ENCODE peak calls at places on chromosomes 2 and 18, in nine cellular contexts. One of them, this sample, is unnamed.

GRCh38 chr18:7760967-7761946 is 194.1 kb downstream of the PTPRM start:
- DNase-seq in esophagus squamous epithelium: no peak
- DNase-seq in K562: no peak
- DNase-seq in SK-N-SH: no peak
- DNase-seq in Caco-2: peak; percentile 55
- DNase-seq in colonic mucosa: no peak
- DNase-seq in psoas muscle: no peak
- DNase-seq in heart left ventricle: no peak
- DNase-seq in H1: no peak
- DNase-seq in this sample: no peak

GRCh38 chr2:172461591-172462392 is 34.4 kb downstream of the ITGA6 start:
- DNase-seq in esophagus squamous epithelium: no peak
- DNase-seq in K562: peak; percentile 66
- DNase-seq in SK-N-SH: peak; percentile 69
- DNase-seq in Caco-2: peak; percentile 85
- DNase-seq in colonic mucosa: peak; percentile 84
- DNase-seq in psoas muscle: peak; percentile 73
- DNase-seq in heart left ventricle: peak; percentile 57
- DNase-seq in H1: peak; percentile 46
- DNase-seq in this sample: peak; percentile 83

GRCh38 chr2:119460076-119460475 is 28.4 kb downstream of the TMEM37 start:
- DNase-seq in esophagus squamous epithelium: no peak
- DNase-seq in K562: no peak
- DNase-seq in SK-N-SH: no peak
- DNase-seq in Caco-2: no peak
- DNase-seq in colonic mucosa: no peak
- DNase-seq in psoas muscle: no peak
- DNase-seq in heart left ventricle: no peak
- DNase-seq in H1: no peak
- DNase-seq in this sample: no peak

GRCh38 chr2:71333619-71334018 is 2.0 kb downstream of the ZNF638 start:
- DNase-seq in esophagus squamous epithelium: no peak
- DNase-seq in K562: no peak
- DNase-seq in SK-N-SH: no peak
- DNase-seq in Caco-2: no peak
- DNase-seq in colonic mucosa: no peak
- DNase-seq in psoas muscle: no peak
- DNase-seq in heart left ventricle: no peak
- DNase-seq in H1: no peak
- DNase-seq in this sample: no peak

GRCh38 chr2:85911097-85911496 is 22.3 kb upstream of the ST3GAL5 start:
- DNase-seq in esophagus squamous epithelium: no peak
- DNase-seq in K562: no peak
- DNase-seq in SK-N-SH: no peak
- DNase-seq in Caco-2: no peak
- DNase-seq in colonic mucosa: no peak
- DNase-seq in psoas muscle: no peak
- DNase-seq in heart left ventricle: no peak
- DNase-seq in H1: no peak
- DNase-seq in this sample: no peak

GRCh38 chr2:86223098-86223681 is 23.9 kb downstream of the MRPL35 start:
- DNase-seq in esophagus squamous epithelium: no peak
- DNase-seq in K562: no peak
- DNase-seq in SK-N-SH: peak; percentile 67
- DNase-seq in Caco-2: no peak
- DNase-seq in colonic mucosa: peak; percentile 29
- DNase-seq in psoas muscle: peak; percentile 71
- DNase-seq in heart left ventricle: peak; percentile 76
- DNase-seq in H1: no peak
- DNase-seq in this sample: no peak

GRCh38 chr2:121626777-121627524 is 22.3 kb downstream of the CLASP1 start:
- DNase-seq in esophagus squamous epithelium: no peak
- DNase-seq in K562: no peak
- DNase-seq in SK-N-SH: no peak
- DNase-seq in Caco-2: no peak
- DNase-seq in colonic mucosa: no peak
- DNase-seq in psoas muscle: peak; percentile 68
- DNase-seq in heart left ventricle: no peak
- DNase-seq in H1: no peak
- DNase-seq in this sample: no peak

GRCh38 chr2:10303634-10304378 is 1.1 kb downstream of the HPCAL1 start:
- DNase-seq in esophagus squamous epithelium: no peak
- DNase-seq in K562: peak; percentile 49
- DNase-seq in SK-N-SH: peak; percentile 84
- DNase-seq in Caco-2: peak; percentile 67
- DNase-seq in colonic mucosa: peak; percentile 63
- DNase-seq in psoas muscle: peak; percentile 68
- DNase-seq in heart left ventricle: peak; percentile 46
- DNase-seq in H1: no peak
- DNase-seq in this sample: peak; percentile 59

GRCh38 chr2:178908810-178909209 is 101.6 kb upstream of the TTN start:
- DNase-seq in esophagus squamous epithelium: no peak
- DNase-seq in K562: no peak
- DNase-seq in SK-N-SH: no peak
- DNase-seq in Caco-2: no peak
- DNase-seq in colonic mucosa: no peak
- DNase-seq in psoas muscle: peak; percentile 67
- DNase-seq in heart left ventricle: no peak
- DNase-seq in H1: no peak
- DNase-seq in this sample: no peak

GRCh38 chr2:231673348-231673770 is 35.0 kb upstream of the PTMA start:
- DNase-seq in esophagus squamous epithelium: no peak
- DNase-seq in K562: peak; percentile 54
- DNase-seq in SK-N-SH: no peak
- DNase-seq in Caco-2: peak; percentile 32
- DNase-seq in colonic mucosa: peak; percentile 96
- DNase-seq in psoas muscle: peak; percentile 78
- DNase-seq in heart left ventricle: peak; percentile 85
- DNase-seq in H1: peak; percentile 90
- DNase-seq in this sample: peak; percentile 92

GRCh38 chr18:72869786-72870185 is 2.0 kb upstream of the NETO1 start:
- DNase-seq in esophagus squamous epithelium: no peak
- DNase-seq in K562: no peak
- DNase-seq in SK-N-SH: no peak
- DNase-seq in Caco-2: no peak
- DNase-seq in colonic mucosa: no peak
- DNase-seq in psoas muscle: no peak
- DNase-seq in heart left ventricle: no peak
- DNase-seq in H1: no peak
- DNase-seq in this sample: no peak

GRCh38 chr2:8310557-8311455 is 371.1 kb upstream of the ID2 start:
- DNase-seq in esophagus squamous epithelium: no peak
- DNase-seq in K562: no peak
- DNase-seq in SK-N-SH: no peak
- DNase-seq in Caco-2: no peak
- DNase-seq in colonic mucosa: no peak
- DNase-seq in psoas muscle: no peak
- DNase-seq in heart left ventricle: no peak
- DNase-seq in H1: no peak
- DNase-seq in this sample: no peak

GRCh38 chr18:79889569-79889968 is 61.9 kb downstream of the SLC66A2 start:
- DNase-seq in esophagus squamous epithelium: no peak
- DNase-seq in K562: no peak
- DNase-seq in SK-N-SH: no peak
- DNase-seq in Caco-2: no peak
- DNase-seq in colonic mucosa: no peak
- DNase-seq in psoas muscle: no peak
- DNase-seq in heart left ventricle: no peak
- DNase-seq in H1: no peak
- DNase-seq in this sample: no peak

GRCh38 chr2:206266130-206267125 is 8.0 kb upstream of the ZDBF2 start:
- DNase-seq in esophagus squamous epithelium: no peak
- DNase-seq in K562: no peak
- DNase-seq in SK-N-SH: no peak
- DNase-seq in Caco-2: no peak
- DNase-seq in colonic mucosa: no peak
- DNase-seq in psoas muscle: no peak
- DNase-seq in heart left ventricle: no peak
- DNase-seq in H1: no peak
- DNase-seq in this sample: no peak

GRCh38 chr2:206267567-206267966 is 6.9 kb upstream of the ZDBF2 start:
- DNase-seq in esophagus squamous epithelium: no peak
- DNase-seq in K562: no peak
- DNase-seq in SK-N-SH: no peak
- DNase-seq in Caco-2: no peak
- DNase-seq in colonic mucosa: no peak
- DNase-seq in psoas muscle: no peak
- DNase-seq in heart left ventricle: no peak
- DNase-seq in H1: no peak
- DNase-seq in this sample: no peak

GRCh38 chr2:206259615-206260426 is 14.6 kb upstream of the ZDBF2 start:
- DNase-seq in esophagus squamous epithelium: no peak
- DNase-seq in K562: no peak
- DNase-seq in SK-N-SH: no peak
- DNase-seq in Caco-2: no peak
- DNase-seq in colonic mucosa: no peak
- DNase-seq in psoas muscle: no peak
- DNase-seq in heart left ventricle: no peak
- DNase-seq in H1: no peak
- DNase-seq in this sample: no peak

GRCh38 chr2:206260427-206261012 is 13.9 kb upstream of the ZDBF2 start:
- DNase-seq in esophagus squamous epithelium: no peak
- DNase-seq in K562: no peak
- DNase-seq in SK-N-SH: peak; percentile 48
- DNase-seq in Caco-2: peak; percentile 26
- DNase-seq in colonic mucosa: no peak
- DNase-seq in psoas muscle: no peak
- DNase-seq in heart left ventricle: no peak
- DNase-seq in H1: no peak
- DNase-seq in this sample: no peak

GRCh38 chr2:206263959-206264603 is 10.4 kb upstream of the ZDBF2 start:
- DNase-seq in esophagus squamous epithelium: no peak
- DNase-seq in K562: no peak
- DNase-seq in SK-N-SH: no peak
- DNase-seq in Caco-2: no peak
- DNase-seq in colonic mucosa: no peak
- DNase-seq in psoas muscle: no peak
- DNase-seq in heart left ventricle: no peak
- DNase-seq in H1: no peak
- DNase-seq in this sample: no peak
- TF ChIP-seq CTCF in esophagus squamous epithelium: no peak
- TF ChIP-seq CTCF in K562: no peak
- TF ChIP-seq CTCF in SK-N-SH: no peak
- TF ChIP-seq CTCF in Caco-2: no peak
- TF ChIP-seq CTCF in colonic mucosa: no peak
- TF ChIP-seq CTCF in psoas muscle: no peak
- TF ChIP-seq CTCF in heart left ventricle: no peak
- TF ChIP-seq CTCF in H1: no peak
- TF ChIP-seq CTCF in this sample: no peak

GRCh38 chr2:176109226-176109954 is 2.3 kb downstream of the HOXD11 start:
- DNase-seq in esophagus squamous epithelium: no peak
- DNase-seq in K562: no peak
- DNase-seq in SK-N-SH: no peak
- DNase-seq in Caco-2: no peak
- DNase-seq in colonic mucosa: no peak
- DNase-seq in psoas muscle: no peak
- DNase-seq in heart left ventricle: peak; percentile 7
- DNase-seq in H1: no peak
- DNase-seq in this sample: no peak

GRCh38 chr2:176111891-176112374 is 4.6 kb upstream of the HOXD10 start:
- DNase-seq in esophagus squamous epithelium: no peak
- DNase-seq in K562: no peak
- DNase-seq in SK-N-SH: no peak
- DNase-seq in Caco-2: no peak
- DNase-seq in colonic mucosa: no peak
- DNase-seq in psoas muscle: no peak
- DNase-seq in heart left ventricle: no peak
- DNase-seq in H1: no peak
- DNase-seq in this sample: no peak

GRCh38 chr2:176107731-176108181 is 676 bp downstream of the HOXD11 start:
- DNase-seq in esophagus squamous epithelium: no peak
- DNase-seq in K562: no peak
- DNase-seq in SK-N-SH: peak; percentile 68
- DNase-seq in Caco-2: no peak
- DNase-seq in colonic mucosa: peak; percentile 12
- DNase-seq in psoas muscle: no peak
- DNase-seq in heart left ventricle: peak; percentile 15
- DNase-seq in H1: no peak
- DNase-seq in this sample: no peak

GRCh38 chr2:176110975-176111663 is 4.0 kb downstream of the HOXD11 start:
- DNase-seq in esophagus squamous epithelium: no peak
- DNase-seq in K562: peak; percentile 73
- DNase-seq in SK-N-SH: peak; percentile 88
- DNase-seq in Caco-2: peak; percentile 67
- DNase-seq in colonic mucosa: peak; percentile 56
- DNase-seq in psoas muscle: no peak
- DNase-seq in heart left ventricle: no peak
- DNase-seq in H1: no peak
- DNase-seq in this sample: no peak

GRCh38 chr2:176109955-176110345 is 2.9 kb downstream of the HOXD11 start:
- DNase-seq in esophagus squamous epithelium: no peak
- DNase-seq in K562: no peak
- DNase-seq in SK-N-SH: no peak
- DNase-seq in Caco-2: no peak
- DNase-seq in colonic mucosa: no peak
- DNase-seq in psoas muscle: no peak
- DNase-seq in heart left ventricle: no peak
- DNase-seq in H1: no peak
- DNase-seq in this sample: no peak
- H3K4me3 ChIP-seq in esophagus squamous epithelium: no peak overlapping the region
- H3K4me3 ChIP-seq in K562: no peak overlapping the region
- H3K4me3 ChIP-seq in SK-N-SH: no peak overlapping the region
- H3K4me3 ChIP-seq in Caco-2: no peak overlapping the region
- H3K4me3 ChIP-seq in colonic mucosa: no peak overlapping the region
- H3K4me3 ChIP-seq in psoas muscle: no peak overlapping the region
- H3K4me3 ChIP-seq in heart left ventricle: no peak overlapping the region
- H3K4me3 ChIP-seq in H1: no peak overlapping the region
- H3K4me3 ChIP-seq in this sample: no peak overlapping the region

DNA sequence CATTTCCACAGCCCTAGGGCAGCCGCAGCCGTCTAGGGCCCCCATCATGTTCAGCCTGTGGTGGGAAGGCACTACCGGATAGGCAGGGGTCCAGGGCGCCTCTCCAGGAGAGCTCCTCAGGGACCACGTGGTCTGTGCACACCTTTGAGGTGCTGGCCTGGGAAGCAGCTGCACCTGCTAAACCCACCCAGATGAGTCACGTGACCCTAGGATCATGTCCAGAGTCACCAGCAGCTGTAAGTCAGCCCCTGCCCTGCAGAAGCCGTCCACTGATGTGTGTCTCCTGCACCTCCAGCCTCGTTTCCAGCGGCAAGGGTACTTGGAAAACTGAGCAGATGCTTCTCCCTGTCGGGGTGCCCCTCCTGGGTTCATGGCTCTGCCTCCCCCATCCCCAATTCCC is 682.6 kb upstream of the SALL3 start:
- DNase-seq in esophagus squamous epithelium: no peak
- DNase-seq in K562: no peak
- DNase-seq in SK-N-SH: no peak
- DNase-seq in Caco-2: no peak
- DNase-seq in colonic mucosa: no peak
- DNase-seq in psoas muscle: no peak
- DNase-seq in heart left ventricle: no peak
- DNase-seq in H1: no peak
- DNase-seq in this sample: no peak
- H3K9me3 ChIP-seq in esophagus squamous epithelium: no peaks in the 10 kb centered on the region
- H3K9me3 ChIP-seq in K562: no peaks in the 10 kb centered on the region
- H3K9me3 ChIP-seq in SK-N-SH: no peaks in the 10 kb centered on the region
- H3K9me3 ChIP-seq in Caco-2: no peaks in the 10 kb centered on the region
- H3K9me3 ChIP-seq in colonic mucosa: no peaks in the 10 kb centered on the region
- H3K9me3 ChIP-seq in psoas muscle: no peaks in the 10 kb centered on the region
- H3K9me3 ChIP-seq in heart left ventricle: no peaks in the 10 kb centered on the region
- H3K9me3 ChIP-seq in H1: peaks cover 8% of the 10 kb centered on the region
- H3K9me3 ChIP-seq in this sample: peaks cover 6% of the 10 kb centered on the region

GRCh38 chr2:24083567-24084385 is 858 bp downstream of the TP53I3 start:
- DNase-seq in esophagus squamous epithelium: peak; percentile 57
- DNase-seq in K562: peak; percentile 83
- DNase-seq in SK-N-SH: peak; percentile 89
- DNase-seq in Caco-2: peak; percentile 96
- DNase-seq in colonic mucosa: peak; percentile 94
- DNase-seq in psoas muscle: no peak
- DNase-seq in heart left ventricle: peak; percentile 74
- DNase-seq in H1: peak; percentile 81
- DNase-seq in this sample: peak; percentile 96
- TF ChIP-seq CTCF in esophagus squamous epithelium: no peak
- TF ChIP-seq CTCF in K562: peak; percentile 19
- TF ChIP-seq CTCF in SK-N-SH: no peak
- TF ChIP-seq CTCF in Caco-2: no peak
- TF ChIP-seq CTCF in colonic mucosa: no peak
- TF ChIP-seq CTCF in psoas muscle: no peak
- TF ChIP-seq CTCF in heart left ventricle: no peak
- TF ChIP-seq CTCF in H1: no peak
- TF ChIP-seq CTCF in this sample: no peak

This sample was measured in mucosa of descending colon.